ENCODE peak calls at places on chromosomes 13 and 19, in six cellular contexts. One of them, this sample, is unnamed.

GRCh38 chr13:112898786-112899617 is 70.0 kb upstream of the MCF2L start:
- DNase-seq in omental fat pad: no peak
- DNase-seq in activated CD4-positive, alpha-beta T cell treated with anti-CD3 and anti-CD28 coated beads for 48 hours: no peak
- DNase-seq in midbrain: no peak
- DNase-seq in mucosa of descending colon: no peak
- DNase-seq in Caco-2: peak
- DNase-seq in this sample: no peak

GRCh38 chr19:55188620-55189019 is 8.5 kb upstream of the SYT5 start:
- DNase-seq in omental fat pad: no peak
- DNase-seq in activated CD4-positive, alpha-beta T cell treated with anti-CD3 and anti-CD28 coated beads for 48 hours: no peak
- DNase-seq in midbrain: no peak
- DNase-seq in mucosa of descending colon: no peak
- DNase-seq in Caco-2: no peak
- DNase-seq in this sample: no peak

GRCh38 chr19:44807652-44808462 is 1.0 kb upstream of the BCAM start:
- DNase-seq in omental fat pad: no peak
- DNase-seq in activated CD4-positive, alpha-beta T cell treated with anti-CD3 and anti-CD28 coated beads for 48 hours: no peak
- DNase-seq in midbrain: peak
- DNase-seq in mucosa of descending colon: no peak
- DNase-seq in Caco-2: peak
- DNase-seq in this sample: no peak

GRCh38 chr13:41587490-41587889 is 130.1 kb downstream of the RGCC start:
- DNase-seq in omental fat pad: no peak
- DNase-seq in activated CD4-positive, alpha-beta T cell treated with anti-CD3 and anti-CD28 coated beads for 48 hours: peak
- DNase-seq in midbrain: peak
- DNase-seq in mucosa of descending colon: no peak
- DNase-seq in Caco-2: no peak
- DNase-seq in this sample: peak

GRCh38 chr13:49635599-49636433 is 7.5 kb downstream of the ARL11 start:
- DNase-seq in omental fat pad: no peak
- DNase-seq in activated CD4-positive, alpha-beta T cell treated with anti-CD3 and anti-CD28 coated beads for 48 hours: peak
- DNase-seq in midbrain: no peak
- DNase-seq in mucosa of descending colon: no peak
- DNase-seq in Caco-2: no peak
- DNase-seq in this sample: peak

GRCh38 chr13:76879211-76879875 is 6.9 kb downstream of the KCTD12 start:
- DNase-seq in omental fat pad: no peak
- DNase-seq in activated CD4-positive, alpha-beta T cell treated with anti-CD3 and anti-CD28 coated beads for 48 hours: peak
- DNase-seq in midbrain: peak
- DNase-seq in mucosa of descending colon: peak
- DNase-seq in Caco-2: no peak
- DNase-seq in this sample: no peak

GRCh38 chr13:41254902-41255301 is 8.5 kb downstream of the MTRF1 start:
- DNase-seq in omental fat pad: no peak
- DNase-seq in activated CD4-positive, alpha-beta T cell treated with anti-CD3 and anti-CD28 coated beads for 48 hours: no peak
- DNase-seq in midbrain: no peak
- DNase-seq in mucosa of descending colon: no peak
- DNase-seq in Caco-2: no peak
- DNase-seq in this sample: no peak

GRCh38 chr13:98549006-98549727 is 27.7 kb downstream of the STK24 start:
- DNase-seq in omental fat pad: no peak
- DNase-seq in activated CD4-positive, alpha-beta T cell treated with anti-CD3 and anti-CD28 coated beads for 48 hours: no peak
- DNase-seq in midbrain: no peak
- DNase-seq in mucosa of descending colon: no peak
- DNase-seq in Caco-2: no peak
- DNase-seq in this sample: no peak

GRCh38 chr13:29925457-29925856 is 75.0 kb upstream of the UBL3 start:
- DNase-seq in omental fat pad: peak
- DNase-seq in activated CD4-positive, alpha-beta T cell treated with anti-CD3 and anti-CD28 coated beads for 48 hours: no peak
- DNase-seq in midbrain: peak
- DNase-seq in mucosa of descending colon: no peak
- DNase-seq in Caco-2: no peak
- DNase-seq in this sample: peak

GRCh38 chr19:3324405-3324856 is 42.0 kb upstream of the NFIC start:
- DNase-seq in omental fat pad: peak
- DNase-seq in activated CD4-positive, alpha-beta T cell treated with anti-CD3 and anti-CD28 coated beads for 48 hours: peak
- DNase-seq in midbrain: no peak
- DNase-seq in mucosa of descending colon: no peak
- DNase-seq in Caco-2: peak
- DNase-seq in this sample: peak

GRCh38 chr13:44329909-44330545 is 43.6 kb upstream of the SERP2 start:
- DNase-seq in omental fat pad: no peak
- DNase-seq in activated CD4-positive, alpha-beta T cell treated with anti-CD3 and anti-CD28 coated beads for 48 hours: no peak
- DNase-seq in midbrain: no peak
- DNase-seq in mucosa of descending colon: no peak
- DNase-seq in Caco-2: no peak
- DNase-seq in this sample: no peak

GRCh38 chr19:5968431-5969373 is 9.2 kb downstream of the RANBP3 start:
- DNase-seq in omental fat pad: no peak
- DNase-seq in activated CD4-positive, alpha-beta T cell treated with anti-CD3 and anti-CD28 coated beads for 48 hours: no peak
- DNase-seq in midbrain: peak
- DNase-seq in mucosa of descending colon: no peak
- DNase-seq in Caco-2: no peak
- DNase-seq in this sample: no peak

GRCh38 chr13:27079421-27079958 is 92.1 kb downstream of the USP12 start:
- DNase-seq in omental fat pad: no peak
- DNase-seq in activated CD4-positive, alpha-beta T cell treated with anti-CD3 and anti-CD28 coated beads for 48 hours: no peak
- DNase-seq in midbrain: no peak
- DNase-seq in mucosa of descending colon: no peak
- DNase-seq in Caco-2: peak
- DNase-seq in this sample: no peak

GRCh38 chr13:102020611-102021216 is 381.1 kb downstream of the FGF14 start:
- DNase-seq in omental fat pad: no peak
- DNase-seq in activated CD4-positive, alpha-beta T cell treated with anti-CD3 and anti-CD28 coated beads for 48 hours: no peak
- DNase-seq in midbrain: no peak
- DNase-seq in mucosa of descending colon: no peak
- DNase-seq in Caco-2: no peak
- DNase-seq in this sample: no peak

GRCh38 chr13:30157616-30157993 is 149.7 kb downstream of the KATNAL1 start:
- DNase-seq in omental fat pad: no peak
- DNase-seq in activated CD4-positive, alpha-beta T cell treated with anti-CD3 and anti-CD28 coated beads for 48 hours: no peak
- DNase-seq in midbrain: no peak
- DNase-seq in mucosa of descending colon: no peak
- DNase-seq in Caco-2: no peak
- DNase-seq in this sample: no peak

GRCh38 chr19:53792721-53793433 is 31.2 kb downstream of the NLRP12 start:
- DNase-seq in omental fat pad: peak
- DNase-seq in activated CD4-positive, alpha-beta T cell treated with anti-CD3 and anti-CD28 coated beads for 48 hours: peak
- DNase-seq in midbrain: peak
- DNase-seq in mucosa of descending colon: peak
- DNase-seq in Caco-2: peak
- DNase-seq in this sample: peak